ENCODE peak calls at places on chromosomes 3 and 15, in ten cellular contexts. One of them, this sample, is unnamed. For H3K4me1, the result is how much of the 10 kb centered on the place peaks cover.

GRCh38 chr15:69668963-69669362 is 216.3 kb downstream of the RPLP1 start:
- DNase-seq in SK-N-SH: no peak
- DNase-seq in effector memory CD4-positive, alpha-beta T cell: no peak
- DNase-seq in Karpas-422: no peak
- DNase-seq in suprapubic skin: no peak
- DNase-seq in GM12878: peak
- DNase-seq in aorta: peak
- DNase-seq in tibial nerve: no peak
- DNase-seq in SJCRH30: no peak
- DNase-seq in ovary: no peak
- DNase-seq in this sample: no peak

GRCh38 chr3:39138804-39139415 is 14.5 kb downstream of the CSRNP1 start:
- DNase-seq in SK-N-SH: no peak
- DNase-seq in effector memory CD4-positive, alpha-beta T cell: no peak
- DNase-seq in Karpas-422: no peak
- DNase-seq in suprapubic skin: no peak
- DNase-seq in GM12878: no peak
- DNase-seq in aorta: no peak
- DNase-seq in tibial nerve: no peak
- DNase-seq in SJCRH30: no peak
- DNase-seq in ovary: no peak
- DNase-seq in this sample: peak

GRCh38 chr15:45333550-45333949 is 44.8 kb downstream of the GATM start:
- DNase-seq in SK-N-SH: peak
- DNase-seq in effector memory CD4-positive, alpha-beta T cell: no peak
- DNase-seq in Karpas-422: no peak
- DNase-seq in suprapubic skin: no peak
- DNase-seq in GM12878: no peak
- DNase-seq in aorta: peak
- DNase-seq in tibial nerve: peak
- DNase-seq in SJCRH30: peak
- DNase-seq in ovary: peak
- DNase-seq in this sample: peak

GRCh38 chr15:91023720-91024119 is 1.3 kb upstream of the VPS33B start:
- DNase-seq in SK-N-SH: no peak
- DNase-seq in effector memory CD4-positive, alpha-beta T cell: no peak
- DNase-seq in Karpas-422: no peak
- DNase-seq in suprapubic skin: no peak
- DNase-seq in GM12878: no peak
- DNase-seq in aorta: no peak
- DNase-seq in tibial nerve: no peak
- DNase-seq in SJCRH30: no peak
- DNase-seq in ovary: no peak
- DNase-seq in this sample: no peak

GRCh38 chr3:36991923-36992805 is 767 bp downstream of the EPM2AIP1 start:
- DNase-seq in SK-N-SH: no peak
- DNase-seq in effector memory CD4-positive, alpha-beta T cell: no peak
- DNase-seq in Karpas-422: peak
- DNase-seq in suprapubic skin: peak
- DNase-seq in GM12878: no peak
- DNase-seq in aorta: no peak
- DNase-seq in tibial nerve: peak
- DNase-seq in SJCRH30: peak
- DNase-seq in ovary: no peak
- DNase-seq in this sample: peak

GRCh38 chr3:128950223-128950938 is 43.5 kb downstream of the CFAP92 start:
- DNase-seq in SK-N-SH: peak
- DNase-seq in effector memory CD4-positive, alpha-beta T cell: no peak
- DNase-seq in Karpas-422: peak
- DNase-seq in suprapubic skin: no peak
- DNase-seq in GM12878: no peak
- DNase-seq in aorta: no peak
- DNase-seq in tibial nerve: no peak
- DNase-seq in SJCRH30: peak
- DNase-seq in ovary: no peak
- DNase-seq in this sample: no peak

GRCh38 chr3:149765762-149766334 is 13.6 kb upstream of the COMMD2 start:
- DNase-seq in SK-N-SH: peak
- DNase-seq in effector memory CD4-positive, alpha-beta T cell: no peak
- DNase-seq in Karpas-422: peak
- DNase-seq in suprapubic skin: no peak
- DNase-seq in GM12878: no peak
- DNase-seq in aorta: no peak
- DNase-seq in tibial nerve: peak
- DNase-seq in SJCRH30: peak
- DNase-seq in ovary: no peak
- DNase-seq in this sample: no peak

GRCh38 chr3:30370681-30371271 is 235.6 kb upstream of the TGFBR2 start:
- DNase-seq in SK-N-SH: no peak
- DNase-seq in effector memory CD4-positive, alpha-beta T cell: no peak
- DNase-seq in Karpas-422: no peak
- DNase-seq in suprapubic skin: no peak
- DNase-seq in GM12878: no peak
- DNase-seq in aorta: no peak
- DNase-seq in tibial nerve: no peak
- DNase-seq in SJCRH30: no peak
- DNase-seq in ovary: no peak
- DNase-seq in this sample: no peak

GRCh38 chr3:38046821-38047220 is 7.8 kb downstream of the DLEC1 start:
- DNase-seq in SK-N-SH: no peak
- DNase-seq in effector memory CD4-positive, alpha-beta T cell: no peak
- DNase-seq in Karpas-422: no peak
- DNase-seq in suprapubic skin: no peak
- DNase-seq in GM12878: no peak
- DNase-seq in aorta: no peak
- DNase-seq in tibial nerve: no peak
- DNase-seq in SJCRH30: no peak
- DNase-seq in ovary: no peak
- DNase-seq in this sample: no peak
- H3K4me1 ChIP-seq in SK-N-SH: under half
- H3K4me1 ChIP-seq in effector memory CD4-positive, alpha-beta T cell: under half
- H3K4me1 ChIP-seq in Karpas-422: under half
- H3K4me1 ChIP-seq in suprapubic skin: under half
- H3K4me1 ChIP-seq in GM12878: under half
- H3K4me1 ChIP-seq in aorta: under half
- H3K4me1 ChIP-seq in tibial nerve: under half
- H3K4me1 ChIP-seq in SJCRH30: under half
- H3K4me1 ChIP-seq in ovary: under half
- H3K4me1 ChIP-seq in this sample: under half

DNA sequence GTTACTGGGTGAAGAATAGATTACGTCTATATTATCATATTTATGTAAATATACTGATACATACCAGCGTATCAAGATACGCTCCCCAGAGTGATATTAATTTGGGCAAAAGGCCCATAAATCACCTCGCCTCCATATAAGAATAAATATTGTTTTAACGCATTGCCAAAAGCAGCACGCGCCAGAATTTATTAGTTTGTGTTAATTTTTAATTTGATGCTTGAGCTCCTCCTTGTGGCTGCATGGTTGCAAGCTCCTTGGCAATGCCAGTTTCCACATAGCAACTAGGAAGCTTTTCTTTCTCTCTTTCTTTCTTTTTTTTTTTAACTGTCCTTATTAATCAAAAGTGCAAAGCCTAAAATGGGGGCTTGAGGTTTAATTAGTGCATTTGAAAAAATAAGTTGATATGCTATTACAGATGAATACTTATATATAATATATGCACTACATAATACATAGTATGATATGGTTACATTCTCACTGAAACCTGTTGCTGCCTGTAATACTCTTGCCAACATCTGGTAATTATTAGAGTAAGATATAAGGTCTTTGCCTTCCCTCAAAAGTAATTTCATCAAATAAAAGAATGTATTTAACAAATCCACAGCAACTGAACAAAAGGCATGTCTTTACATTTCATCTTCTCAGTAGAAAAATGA is 242.7 kb upstream of the UBE2E2 start:
- DNase-seq in SK-N-SH: peak
- DNase-seq in effector memory CD4-positive, alpha-beta T cell: no peak
- DNase-seq in Karpas-422: peak
- DNase-seq in suprapubic skin: no peak
- DNase-seq in GM12878: no peak
- DNase-seq in aorta: peak
- DNase-seq in tibial nerve: peak
- DNase-seq in SJCRH30: peak
- DNase-seq in ovary: peak
- DNase-seq in this sample: peak
- H3K4me3 ChIP-seq in SK-N-SH: peak
- H3K4me3 ChIP-seq in effector memory CD4-positive, alpha-beta T cell: no peak
- H3K4me3 ChIP-seq in Karpas-422: no peak
- H3K4me3 ChIP-seq in suprapubic skin: no peak
- H3K4me3 ChIP-seq in GM12878: no peak
- H3K4me3 ChIP-seq in aorta: no peak
- H3K4me3 ChIP-seq in tibial nerve: no peak
- H3K4me3 ChIP-seq in SJCRH30: no peak
- H3K4me3 ChIP-seq in ovary: no peak
- H3K4me3 ChIP-seq in this sample: no peak

GRCh38 chr3:73602171-73602570 is 22.6 kb downstream of the PDZRN3 start:
- DNase-seq in SK-N-SH: no peak
- DNase-seq in effector memory CD4-positive, alpha-beta T cell: no peak
- DNase-seq in Karpas-422: no peak
- DNase-seq in suprapubic skin: no peak
- DNase-seq in GM12878: no peak
- DNase-seq in aorta: no peak
- DNase-seq in tibial nerve: no peak
- DNase-seq in SJCRH30: peak
- DNase-seq in ovary: no peak
- DNase-seq in this sample: no peak

GRCh38 chr3:73603771-73604171 is 21.0 kb downstream of the PDZRN3 start:
- DNase-seq in SK-N-SH: peak
- DNase-seq in effector memory CD4-positive, alpha-beta T cell: no peak
- DNase-seq in Karpas-422: no peak
- DNase-seq in suprapubic skin: no peak
- DNase-seq in GM12878: no peak
- DNase-seq in aorta: no peak
- DNase-seq in tibial nerve: no peak
- DNase-seq in SJCRH30: no peak
- DNase-seq in ovary: no peak
- DNase-seq in this sample: peak

GRCh38 chr3:73604491-73604890 is 20.2 kb downstream of the PDZRN3 start:
- DNase-seq in SK-N-SH: no peak
- DNase-seq in effector memory CD4-positive, alpha-beta T cell: no peak
- DNase-seq in Karpas-422: no peak
- DNase-seq in suprapubic skin: no peak
- DNase-seq in GM12878: no peak
- DNase-seq in aorta: no peak
- DNase-seq in tibial nerve: no peak
- DNase-seq in SJCRH30: no peak
- DNase-seq in ovary: no peak
- DNase-seq in this sample: no peak

GRCh38 chr3:73605861-73606260 is 18.9 kb downstream of the PDZRN3 start:
- DNase-seq in SK-N-SH: no peak
- DNase-seq in effector memory CD4-positive, alpha-beta T cell: no peak
- DNase-seq in Karpas-422: no peak
- DNase-seq in suprapubic skin: no peak
- DNase-seq in GM12878: no peak
- DNase-seq in aorta: no peak
- DNase-seq in tibial nerve: no peak
- DNase-seq in SJCRH30: no peak
- DNase-seq in ovary: no peak
- DNase-seq in this sample: no peak

DNA sequence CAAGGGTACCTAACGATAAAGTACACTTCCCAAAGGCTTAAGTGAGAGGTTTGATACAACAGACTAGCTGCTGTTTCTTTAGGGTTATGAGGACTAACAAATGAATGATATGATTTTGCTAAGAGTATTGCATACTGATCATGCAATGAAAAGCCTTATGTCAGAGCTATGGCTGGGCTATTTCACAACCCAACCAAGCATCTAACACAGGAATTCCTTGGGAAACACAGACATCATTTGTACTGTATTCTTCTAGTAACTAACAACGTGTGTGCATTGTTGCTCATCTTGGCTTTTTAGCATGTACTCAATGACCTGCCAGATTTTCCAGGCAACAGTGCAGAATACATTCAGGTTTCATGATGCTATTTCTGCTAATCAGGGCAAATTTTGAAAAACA is 19.4 kb downstream of the PDZRN3 start:
- DNase-seq in SK-N-SH: no peak
- DNase-seq in effector memory CD4-positive, alpha-beta T cell: no peak
- DNase-seq in Karpas-422: no peak
- DNase-seq in suprapubic skin: no peak
- DNase-seq in GM12878: no peak
- DNase-seq in aorta: no peak
- DNase-seq in tibial nerve: no peak
- DNase-seq in SJCRH30: no peak
- DNase-seq in ovary: no peak
- DNase-seq in this sample: no peak
- H3K4me1 ChIP-seq in SK-N-SH: under half
- H3K4me1 ChIP-seq in effector memory CD4-positive, alpha-beta T cell: under half
- H3K4me1 ChIP-seq in Karpas-422: under half
- H3K4me1 ChIP-seq in suprapubic skin: under half
- H3K4me1 ChIP-seq in GM12878: under half
- H3K4me1 ChIP-seq in aorta: under half
- H3K4me1 ChIP-seq in tibial nerve: under half
- H3K4me1 ChIP-seq in SJCRH30: under half
- H3K4me1 ChIP-seq in ovary: under half
- H3K4me1 ChIP-seq in this sample: half or more

GRCh38 chr3:147419731-147420360 is 10.7 kb downstream of the ZIC1 start:
- DNase-seq in SK-N-SH: no peak
- DNase-seq in effector memory CD4-positive, alpha-beta T cell: no peak
- DNase-seq in Karpas-422: no peak
- DNase-seq in suprapubic skin: no peak
- DNase-seq in GM12878: no peak
- DNase-seq in aorta: no peak
- DNase-seq in tibial nerve: no peak
- DNase-seq in SJCRH30: no peak
- DNase-seq in ovary: no peak
- DNase-seq in this sample: no peak

GRCh38 chr3:147419062-147419701 is 10.0 kb downstream of the ZIC1 start:
- DNase-seq in SK-N-SH: peak
- DNase-seq in effector memory CD4-positive, alpha-beta T cell: no peak
- DNase-seq in Karpas-422: no peak
- DNase-seq in suprapubic skin: no peak
- DNase-seq in GM12878: no peak
- DNase-seq in aorta: no peak
- DNase-seq in tibial nerve: no peak
- DNase-seq in SJCRH30: no peak
- DNase-seq in ovary: peak
- DNase-seq in this sample: no peak

GRCh38 chr3:147417896-147418295 is 8.7 kb downstream of the ZIC1 start:
- DNase-seq in SK-N-SH: no peak
- DNase-seq in effector memory CD4-positive, alpha-beta T cell: no peak
- DNase-seq in Karpas-422: no peak
- DNase-seq in suprapubic skin: no peak
- DNase-seq in GM12878: no peak
- DNase-seq in aorta: no peak
- DNase-seq in tibial nerve: no peak
- DNase-seq in SJCRH30: no peak
- DNase-seq in ovary: no peak
- DNase-seq in this sample: no peak

GRCh38 chr3:147420361-147421183 is 11.4 kb downstream of the ZIC1 start:
- DNase-seq in SK-N-SH: peak
- DNase-seq in effector memory CD4-positive, alpha-beta T cell: no peak
- DNase-seq in Karpas-422: no peak
- DNase-seq in suprapubic skin: no peak
- DNase-seq in GM12878: no peak
- DNase-seq in aorta: no peak
- DNase-seq in tibial nerve: no peak
- DNase-seq in SJCRH30: no peak
- DNase-seq in ovary: no peak
- DNase-seq in this sample: no peak

DNA sequence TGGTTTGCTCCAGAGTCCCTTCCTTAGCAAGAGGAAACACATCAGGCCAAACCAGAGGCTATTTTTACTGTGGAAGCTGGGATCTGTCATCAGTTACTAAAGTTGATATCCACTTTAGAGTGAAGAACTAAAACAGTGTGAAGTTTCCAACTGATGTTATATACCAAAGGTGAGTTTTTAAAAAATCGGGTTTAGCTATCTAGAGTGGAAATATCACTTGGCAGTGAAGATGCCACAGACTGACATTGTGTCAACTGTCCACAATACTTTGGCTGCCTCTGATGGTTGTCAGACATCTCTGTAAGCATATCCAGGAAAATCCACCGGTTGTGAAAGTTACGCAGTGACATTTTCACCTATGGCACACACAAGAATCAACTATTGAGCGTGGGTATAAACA is 9.2 kb downstream of the ZIC1 start:
- DNase-seq in SK-N-SH: no peak
- DNase-seq in effector memory CD4-positive, alpha-beta T cell: no peak
- DNase-seq in Karpas-422: no peak
- DNase-seq in suprapubic skin: no peak
- DNase-seq in GM12878: no peak
- DNase-seq in aorta: no peak
- DNase-seq in tibial nerve: no peak
- DNase-seq in SJCRH30: no peak
- DNase-seq in ovary: no peak
- DNase-seq in this sample: no peak
- H3K4me3 ChIP-seq in SK-N-SH: no peak
- H3K4me3 ChIP-seq in effector memory CD4-positive, alpha-beta T cell: no peak
- H3K4me3 ChIP-seq in Karpas-422: no peak
- H3K4me3 ChIP-seq in suprapubic skin: no peak
- H3K4me3 ChIP-seq in GM12878: no peak
- H3K4me3 ChIP-seq in aorta: no peak
- H3K4me3 ChIP-seq in tibial nerve: no peak
- H3K4me3 ChIP-seq in SJCRH30: no peak
- H3K4me3 ChIP-seq in ovary: no peak
- H3K4me3 ChIP-seq in this sample: no peak

This sample was measured in uterus.